ENCODE peak calls at places on chromosomes 11 and 22, in six cellular contexts. N is cardiac muscle cell, Q is lung, K is thoracic aorta, B is BE2C, I is transverse colon. A is an unnamed sample.

GRCh38 chr11:77096591-77097019 is 6.0 kb upstream of the OMP start:
- DNase-seq in N (no peak), Q (no peak), K (no peak), B (peak; percentile 0), I (peak; percentile 56), A (no peak)

GRCh38 chr11:125778728-125779127 is at the start of gene PATE2:
- DNase-seq in N (no peak), Q (no peak), K (no peak), B (no peak), I (no peak), A (no peak)

GRCh38 chr11:132234878-132235277 is 864.5 kb downstream of the NTM start:
- DNase-seq in N (peak; percentile 20), Q (no peak), K (no peak), B (no peak), I (no peak), A (no peak)

GRCh38 chr11:127624455-127624854 is 623.9 kb upstream of the KIRREL3 start:
- DNase-seq in N (peak; percentile 15), Q (no peak), K (no peak), B (no peak), I (no peak), A (no peak)

GRCh38 chr11:2498750-2499149 is 53.9 kb downstream of the KCNQ1 start:
- DNase-seq in N (no peak), Q (no peak), K (no peak), B (no peak), I (no peak), A (no peak)

GRCh38 chr22:47166446-47167016 is 404.1 kb downstream of the TBC1D22A start:
- DNase-seq in N (no peak), Q (no peak), K (no peak), B (no peak), I (no peak), A (no peak)

GRCh38 chr11:35058318-35058717 is 80.7 kb upstream of the CD44 start:
- DNase-seq in N (no peak), Q (no peak), K (no peak), B (no peak), I (no peak), A (no peak)

GRCh38 chr11:132464939-132465338 is 1067.4 kb downstream of the OPCML start:
- DNase-seq in N (no peak), Q (no peak), K (no peak), B (no peak), I (no peak), A (no peak)

GRCh38 chr11:69201764-69202370 is 46.1 kb downstream of the SMIM38 start:
- DNase-seq in N (no peak), Q (no peak), K (no peak), B (no peak), I (no peak), A (no peak)

GRCh38 chr11:75468534-75469340 is 35.7 kb upstream of the KLHL35 start:
- DNase-seq in N (peak; percentile 93), Q (peak; percentile 38), K (peak; percentile 17), B (peak; percentile 66), I (peak; percentile 19), A (no peak)

GRCh38 chr11:8917157-8917820 is 6.3 kb downstream of the AKIP1 start:
- DNase-seq in N (peak; percentile 94), Q (peak; percentile 59), K (no peak), B (no peak), I (no peak), A (no peak)

GRCh38 chr11:8914661-8915018 is 3.7 kb downstream of the AKIP1 start:
- DNase-seq in N (no peak), Q (no peak), K (no peak), B (no peak), I (no peak), A (no peak)

GRCh38 chr11:8911040-8911823 is at the start of gene AKIP1:
- DNase-seq in N (peak; percentile 97), Q (peak; percentile 94), K (peak; percentile 86), B (peak; percentile 96), I (peak; percentile 95), A (peak; percentile 95)

GRCh38 chr11:8910662-8911039 is 338 bp upstream of the AKIP1 start:
- DNase-seq in N (no peak), Q (no peak), K (no peak), B (no peak), I (no peak), A (no peak)

GRCh38 chr11:8913961-8914660 is 3.1 kb downstream of the AKIP1 start:
- DNase-seq in N (peak; percentile 68), Q (no peak), K (no peak), B (peak; percentile 46), I (peak; percentile 22), A (peak; percentile 58)
- H3K4me3 ChIP-seq in N (no peak overlapping the region), Q (no peak overlapping the region), K (peak overlapping the region; percentile 58), B (no peak overlapping the region), I (no peak overlapping the region), A (peak overlapping the region; percentile 29)

GRCh38 chr11:14537134-14537599 is 17.0 kb upstream of the PSMA1 start:
- DNase-seq in N (peak; percentile 67), Q (no peak), K (no peak), B (peak; percentile 16), I (peak; percentile 32), A (peak; percentile 55)
- TF ChIP-seq CTCF in N (peak; percentile 81), Q (peak; percentile 59), K (peak; percentile 77), B (peak; percentile 65), I (peak; percentile 85), A (peak; percentile 70)

GRCh38 chr11:9569588-9570164 is 3.8 kb upstream of the WEE1 start:
- DNase-seq in N (no peak), Q (no peak), K (no peak), B (no peak), I (no peak), A (no peak)

GRCh38 chr11:9573054-9573774 is at the start of gene WEE1:
- DNase-seq in N (peak; percentile 99), Q (peak; percentile 98), K (peak; percentile 87), B (peak; percentile 94), I (peak; percentile 99), A (peak; percentile 99)

GRCh38 chr11:9571766-9572120 is 1.7 kb upstream of the WEE1 start:
- DNase-seq in N (no peak), Q (no peak), K (no peak), B (no peak), I (no peak), A (no peak)

GRCh38 chr11:9570313-9570712 is 3.2 kb upstream of the WEE1 start:
- DNase-seq in N (no peak), Q (no peak), K (no peak), B (no peak), I (no peak), A (no peak)

DNA sequence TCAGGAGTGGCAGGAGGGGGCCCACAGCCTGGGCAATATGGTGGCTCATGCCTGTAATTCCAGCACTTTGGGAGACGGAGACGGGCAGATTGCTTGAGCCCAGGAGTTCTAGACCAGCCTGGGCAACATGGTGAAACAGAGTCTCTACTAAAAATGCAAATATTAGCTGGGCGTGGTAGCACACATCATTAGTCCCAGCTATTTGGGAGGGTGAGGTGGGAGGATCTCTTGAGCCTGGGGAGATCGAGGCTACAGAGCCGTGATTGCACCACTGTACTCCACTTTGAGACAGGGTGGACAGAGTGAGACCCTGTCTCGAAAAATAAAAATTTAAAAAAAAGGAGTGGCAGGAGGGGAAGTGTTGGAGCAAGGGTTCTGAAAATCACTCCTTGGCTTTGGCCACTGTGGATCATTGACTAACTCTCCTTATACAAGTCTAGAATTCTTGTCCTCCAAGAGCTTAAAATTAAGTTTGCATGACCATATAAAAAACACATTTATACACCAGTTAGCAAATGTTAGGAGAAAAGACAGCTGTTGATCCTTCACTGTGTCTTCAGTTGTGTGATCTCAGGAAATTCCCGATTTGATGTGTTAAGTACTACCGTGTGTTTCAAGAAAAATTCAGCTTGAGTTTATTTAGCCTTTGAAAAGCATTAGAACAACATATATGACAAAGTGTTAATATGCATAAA is 2.3 kb upstream of the WEE1 start:
- DNase-seq in N (no peak), Q (no peak), K (no peak), B (no peak), I (no peak), A (no peak)
- H3K4me3 ChIP-seq in N (no peak overlapping the region), Q (no peak overlapping the region), K (no peak overlapping the region), B (no peak overlapping the region), I (no peak overlapping the region), A (no peak overlapping the region)

GRCh38 chr11:65477271-65478029 is 21.4 kb upstream of the MALAT1 start:
- DNase-seq in N (peak; percentile 96), Q (peak; percentile 97), K (peak; percentile 83), B (peak; percentile 92), I (peak; percentile 98), A (peak; percentile 96)
- TF ChIP-seq CTCF in N (no peak), Q (no peak), K (no peak), B (no peak), I (no peak), A (no peak)

GRCh38 chr11:44564653-44565007 is 833 bp upstream of the CD82 start:
- DNase-seq in N (peak; percentile 90), Q (peak; percentile 75), K (peak; percentile 83), B (peak; percentile 42), I (peak; percentile 63), A (no peak)

GRCh38 chr11:44562836-44563460 is 2.5 kb upstream of the CD82 start:
- DNase-seq in N (no peak), Q (no peak), K (no peak), B (no peak), I (no peak), A (no peak)

GRCh38 chr11:44563716-44564115 is 1.7 kb upstream of the CD82 start:
- DNase-seq in N (no peak), Q (no peak), K (no peak), B (no peak), I (no peak), A (no peak)

GRCh38 chr11:44565008-44565745 is at the start of gene CD82:
- DNase-seq in N (peak; percentile 99), Q (peak; percentile 100), K (peak; percentile 100), B (peak; percentile 98), I (peak; percentile 100), A (peak; percentile 98)

GRCh38 chr11:44564198-44564597 is 1.3 kb upstream of the CD82 start:
- DNase-seq in N (no peak), Q (no peak), K (no peak), B (no peak), I (peak; percentile 52), A (no peak)
- H3K4me3 ChIP-seq in N (no peak overlapping the region), Q (no peak overlapping the region), K (peak overlapping the region; percentile 75), B (no peak overlapping the region), I (peak overlapping the region; percentile 46), A (no peak overlapping the region)

A was measured in GM12865.